ENCODE peak calls at places on chromosomes 7 and 10, in seven cellular contexts. One of them, this sample, is unnamed.

GRCh38 chr7:106916689-106917088 is 51.6 kb downstream of the PIK3CG start:
- DNase-seq in thoracic aorta: no peak
- DNase-seq in fibroblast of lung: peak; percentile 29
- DNase-seq in naive thymus-derived CD4-positive, alpha-beta T cell: no peak
- DNase-seq in transverse colon: no peak
- DNase-seq in ovary: no peak
- DNase-seq in mesendoderm: no peak
- DNase-seq in this sample: no peak

GRCh38 chr7:88337556-88337955 is 30.9 kb upstream of the STEAP4 start:
- DNase-seq in thoracic aorta: no peak
- DNase-seq in fibroblast of lung: peak; percentile 71
- DNase-seq in naive thymus-derived CD4-positive, alpha-beta T cell: no peak
- DNase-seq in transverse colon: no peak
- DNase-seq in ovary: no peak
- DNase-seq in mesendoderm: no peak
- DNase-seq in this sample: no peak

GRCh38 chr10:86348321-86349210 is 18.0 kb downstream of the GRID1 start:
- DNase-seq in thoracic aorta: no peak
- DNase-seq in fibroblast of lung: no peak
- DNase-seq in naive thymus-derived CD4-positive, alpha-beta T cell: no peak
- DNase-seq in transverse colon: no peak
- DNase-seq in ovary: no peak
- DNase-seq in mesendoderm: no peak
- DNase-seq in this sample: no peak

GRCh38 chr10:71751515-71752224 is 21.6 kb downstream of the VSIR start:
- DNase-seq in thoracic aorta: no peak
- DNase-seq in fibroblast of lung: no peak
- DNase-seq in naive thymus-derived CD4-positive, alpha-beta T cell: no peak
- DNase-seq in transverse colon: no peak
- DNase-seq in ovary: no peak
- DNase-seq in mesendoderm: no peak
- DNase-seq in this sample: no peak

GRCh38 chr7:111424768-111425167 is 137.5 kb downstream of the IMMP2L start:
- DNase-seq in thoracic aorta: no peak
- DNase-seq in fibroblast of lung: peak; percentile 70
- DNase-seq in naive thymus-derived CD4-positive, alpha-beta T cell: no peak
- DNase-seq in transverse colon: no peak
- DNase-seq in ovary: no peak
- DNase-seq in mesendoderm: peak; percentile 39
- DNase-seq in this sample: no peak

GRCh38 chr7:20327047-20327446 is 3.7 kb upstream of the ITGB8 start:
- DNase-seq in thoracic aorta: no peak
- DNase-seq in fibroblast of lung: peak; percentile 90
- DNase-seq in naive thymus-derived CD4-positive, alpha-beta T cell: no peak
- DNase-seq in transverse colon: no peak
- DNase-seq in ovary: no peak
- DNase-seq in mesendoderm: no peak
- DNase-seq in this sample: no peak

GRCh38 chr7:6460303-6460702 is 12.5 kb upstream of the DAGLB start:
- DNase-seq in thoracic aorta: no peak
- DNase-seq in fibroblast of lung: no peak
- DNase-seq in naive thymus-derived CD4-positive, alpha-beta T cell: no peak
- DNase-seq in transverse colon: no peak
- DNase-seq in ovary: no peak
- DNase-seq in mesendoderm: no peak
- DNase-seq in this sample: peak; percentile 82

GRCh38 chr10:64101611-64102263 is 580.5 kb downstream of the REEP3 start:
- DNase-seq in thoracic aorta: no peak
- DNase-seq in fibroblast of lung: no peak
- DNase-seq in naive thymus-derived CD4-positive, alpha-beta T cell: no peak
- DNase-seq in transverse colon: no peak
- DNase-seq in ovary: no peak
- DNase-seq in mesendoderm: no peak
- DNase-seq in this sample: no peak

GRCh38 chr7:158699341-158699740 is 5.3 kb downstream of the NCAPG2 start:
- DNase-seq in thoracic aorta: no peak
- DNase-seq in fibroblast of lung: no peak
- DNase-seq in naive thymus-derived CD4-positive, alpha-beta T cell: no peak
- DNase-seq in transverse colon: no peak
- DNase-seq in ovary: no peak
- DNase-seq in mesendoderm: no peak
- DNase-seq in this sample: no peak

GRCh38 chr10:30823651-30824050 is 194.1 kb upstream of the LYZL2 start:
- DNase-seq in thoracic aorta: no peak
- DNase-seq in fibroblast of lung: no peak
- DNase-seq in naive thymus-derived CD4-positive, alpha-beta T cell: no peak
- DNase-seq in transverse colon: no peak
- DNase-seq in ovary: no peak
- DNase-seq in mesendoderm: no peak
- DNase-seq in this sample: no peak

GRCh38 chr10:67492317-67493019 is 203.5 kb downstream of the CTNNA3 start:
- DNase-seq in thoracic aorta: no peak
- DNase-seq in fibroblast of lung: peak; percentile 2
- DNase-seq in naive thymus-derived CD4-positive, alpha-beta T cell: no peak
- DNase-seq in transverse colon: no peak
- DNase-seq in ovary: no peak
- DNase-seq in mesendoderm: no peak
- DNase-seq in this sample: no peak

GRCh38 chr10:102401735-102402511 is 6.4 kb downstream of the NFKB2 start:
- DNase-seq in thoracic aorta: no peak
- DNase-seq in fibroblast of lung: peak; percentile 62
- DNase-seq in naive thymus-derived CD4-positive, alpha-beta T cell: no peak
- DNase-seq in transverse colon: no peak
- DNase-seq in ovary: no peak
- DNase-seq in mesendoderm: peak; percentile 92
- DNase-seq in this sample: no peak
- H3K27ac ChIP-seq in thoracic aorta: no peak overlapping the region
- H3K27ac ChIP-seq in fibroblast of lung: no peak overlapping the region
- H3K27ac ChIP-seq in naive thymus-derived CD4-positive, alpha-beta T cell: peak overlapping the region; percentile 4
- H3K27ac ChIP-seq in transverse colon: peak overlapping the region; percentile 33
- H3K27ac ChIP-seq in ovary: no peak overlapping the region
- H3K27ac ChIP-seq in mesendoderm: no peak overlapping the region
- H3K27ac ChIP-seq in this sample: no peak overlapping the region

GRCh38 chr7:30136339-30136738 is 1.6 kb downstream of the MTURN start:
- DNase-seq in thoracic aorta: no peak
- DNase-seq in fibroblast of lung: no peak
- DNase-seq in naive thymus-derived CD4-positive, alpha-beta T cell: no peak
- DNase-seq in transverse colon: no peak
- DNase-seq in ovary: no peak
- DNase-seq in mesendoderm: no peak
- DNase-seq in this sample: peak; percentile 24

GRCh38 chr7:30134523-30135270 is at the start of gene MTURN:
- DNase-seq in thoracic aorta: peak; percentile 60
- DNase-seq in fibroblast of lung: peak; percentile 83
- DNase-seq in naive thymus-derived CD4-positive, alpha-beta T cell: peak; percentile 90
- DNase-seq in transverse colon: peak; percentile 92
- DNase-seq in ovary: peak; percentile 83
- DNase-seq in mesendoderm: peak; percentile 91
- DNase-seq in this sample: peak; percentile 85

GRCh38 chr7:30135271-30135550 is 425 bp downstream of the MTURN start:
- DNase-seq in thoracic aorta: no peak
- DNase-seq in fibroblast of lung: no peak
- DNase-seq in naive thymus-derived CD4-positive, alpha-beta T cell: no peak
- DNase-seq in transverse colon: no peak
- DNase-seq in ovary: no peak
- DNase-seq in mesendoderm: no peak
- DNase-seq in this sample: no peak

GRCh38 chr7:30135551-30136271 is 925 bp downstream of the MTURN start:
- DNase-seq in thoracic aorta: peak; percentile 37
- DNase-seq in fibroblast of lung: peak; percentile 60
- DNase-seq in naive thymus-derived CD4-positive, alpha-beta T cell: peak; percentile 38
- DNase-seq in transverse colon: peak; percentile 63
- DNase-seq in ovary: peak; percentile 72
- DNase-seq in mesendoderm: no peak
- DNase-seq in this sample: peak; percentile 68

DNA sequence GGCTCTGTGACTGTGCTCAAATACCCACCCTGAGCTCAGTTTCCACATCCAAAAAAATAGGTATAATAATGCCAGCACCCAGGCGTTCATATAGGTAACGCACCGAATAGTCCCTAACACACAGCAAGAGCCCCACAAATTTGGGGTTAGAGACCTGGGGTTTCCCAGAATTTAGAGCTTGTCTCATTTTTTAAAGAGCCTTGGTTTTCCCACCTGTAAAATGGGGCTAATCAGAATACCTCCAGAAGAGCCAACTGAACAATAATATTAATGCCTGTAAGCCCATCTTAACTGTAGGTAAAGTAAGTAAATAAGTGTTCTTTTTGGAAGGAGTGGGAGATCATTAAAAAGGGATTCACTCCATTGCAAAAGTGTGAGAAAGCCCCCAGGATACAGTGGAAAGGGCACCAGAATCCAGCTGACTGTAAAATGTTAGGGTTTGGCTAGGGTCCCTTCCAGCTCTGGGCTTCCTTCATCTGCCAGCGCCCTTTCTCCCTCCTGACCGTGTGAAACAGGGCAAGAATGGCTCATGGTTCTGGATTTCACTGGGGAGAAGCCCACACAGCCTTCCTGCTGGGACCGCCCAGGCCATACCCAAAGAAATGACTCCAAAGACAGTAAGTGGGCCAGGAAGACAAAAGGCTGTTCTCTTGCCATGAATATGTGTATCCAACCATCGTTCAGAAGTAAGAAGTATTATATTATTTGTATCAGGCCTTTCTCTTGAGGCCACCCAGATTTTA is 2.1 kb downstream of the MTURN start:
- DNase-seq in thoracic aorta: no peak
- DNase-seq in fibroblast of lung: no peak
- DNase-seq in naive thymus-derived CD4-positive, alpha-beta T cell: no peak
- DNase-seq in transverse colon: no peak
- DNase-seq in ovary: no peak
- DNase-seq in mesendoderm: no peak
- DNase-seq in this sample: no peak
- H3K4me3 ChIP-seq in thoracic aorta: peak overlapping the region; percentile 90
- H3K4me3 ChIP-seq in fibroblast of lung: peak overlapping the region; percentile 81
- H3K4me3 ChIP-seq in naive thymus-derived CD4-positive, alpha-beta T cell: no peak overlapping the region
- H3K4me3 ChIP-seq in transverse colon: no peak overlapping the region
- H3K4me3 ChIP-seq in ovary: peak overlapping the region; percentile 78
- H3K4me3 ChIP-seq in mesendoderm: no peak overlapping the region
- H3K4me3 ChIP-seq in this sample: no peak overlapping the region

DNA sequence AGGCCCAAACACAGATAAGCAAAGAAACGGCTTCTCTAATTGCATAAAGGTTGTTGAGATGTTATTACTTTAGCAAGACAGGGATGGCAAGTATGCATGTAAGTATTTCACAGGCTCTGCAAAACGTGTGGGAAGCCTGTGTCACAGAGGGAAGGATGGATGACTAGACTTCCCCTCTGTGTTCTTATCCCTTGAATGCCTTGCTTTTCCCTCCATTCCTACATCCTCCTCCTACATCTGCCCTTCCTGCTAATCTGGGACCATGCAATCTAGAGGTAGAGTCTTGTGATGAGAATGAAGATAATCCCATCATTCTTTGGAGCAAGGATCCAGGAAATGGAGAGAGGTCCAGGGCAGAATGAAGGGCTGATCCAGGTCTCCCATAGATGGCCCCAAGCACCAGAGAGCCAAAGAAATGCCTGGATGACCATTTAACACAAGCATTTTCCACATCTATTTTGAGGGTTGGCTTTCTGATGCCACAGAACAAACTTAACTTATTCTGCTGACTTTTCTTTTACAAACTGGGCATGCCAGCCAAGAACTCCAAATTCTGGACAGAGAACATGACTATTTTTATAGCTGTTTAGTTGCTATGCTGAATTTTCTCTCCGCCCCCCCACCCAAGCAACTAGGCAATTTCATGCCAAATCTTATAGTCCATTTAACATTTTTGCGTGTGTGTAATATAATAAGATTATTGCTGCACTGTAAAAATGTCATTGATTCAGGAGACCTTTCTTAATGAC is 48.1 kb downstream of the NRP1 start:
- DNase-seq in thoracic aorta: peak; percentile 31
- DNase-seq in fibroblast of lung: no peak
- DNase-seq in naive thymus-derived CD4-positive, alpha-beta T cell: no peak
- DNase-seq in transverse colon: no peak
- DNase-seq in ovary: no peak
- DNase-seq in mesendoderm: no peak
- DNase-seq in this sample: no peak
- H3K27ac ChIP-seq in thoracic aorta: peak overlapping the region; percentile 52
- H3K27ac ChIP-seq in fibroblast of lung: no peak overlapping the region
- H3K27ac ChIP-seq in naive thymus-derived CD4-positive, alpha-beta T cell: no peak overlapping the region
- H3K27ac ChIP-seq in transverse colon: no peak overlapping the region
- H3K27ac ChIP-seq in ovary: no peak overlapping the region
- H3K27ac ChIP-seq in mesendoderm: no peak overlapping the region
- H3K27ac ChIP-seq in this sample: no peak overlapping the region

GRCh38 chr7:74312418-74313021 is 23.3 kb downstream of the CLIP2 start:
- DNase-seq in thoracic aorta: no peak
- DNase-seq in fibroblast of lung: no peak
- DNase-seq in naive thymus-derived CD4-positive, alpha-beta T cell: no peak
- DNase-seq in transverse colon: no peak
- DNase-seq in ovary: no peak
- DNase-seq in mesendoderm: no peak
- DNase-seq in this sample: no peak
- H3K4me3 ChIP-seq in thoracic aorta: no peak overlapping the region
- H3K4me3 ChIP-seq in fibroblast of lung: no peak overlapping the region
- H3K4me3 ChIP-seq in naive thymus-derived CD4-positive, alpha-beta T cell: no peak overlapping the region
- H3K4me3 ChIP-seq in transverse colon: no peak overlapping the region
- H3K4me3 ChIP-seq in ovary: no peak overlapping the region
- H3K4me3 ChIP-seq in mesendoderm: no peak overlapping the region
- H3K4me3 ChIP-seq in this sample: no peak overlapping the region

GRCh38 chr10:117374506-117375359 is 507 bp downstream of the PDZD8 start:
- DNase-seq in thoracic aorta: no peak
- DNase-seq in fibroblast of lung: peak; percentile 56
- DNase-seq in naive thymus-derived CD4-positive, alpha-beta T cell: peak; percentile 13
- DNase-seq in transverse colon: peak; percentile 39
- DNase-seq in ovary: peak; percentile 48
- DNase-seq in mesendoderm: peak; percentile 59
- DNase-seq in this sample: peak; percentile 52

GRCh38 chr10:117373848-117374505 is 1.3 kb downstream of the PDZD8 start:
- DNase-seq in thoracic aorta: no peak
- DNase-seq in fibroblast of lung: peak; percentile 49
- DNase-seq in naive thymus-derived CD4-positive, alpha-beta T cell: peak; percentile 11
- DNase-seq in transverse colon: peak; percentile 59
- DNase-seq in ovary: peak; percentile 19
- DNase-seq in mesendoderm: peak; percentile 42
- DNase-seq in this sample: peak; percentile 64

GRCh38 chr10:117370205-117370604 is 5.0 kb downstream of the PDZD8 start:
- DNase-seq in thoracic aorta: no peak
- DNase-seq in fibroblast of lung: peak; percentile 84
- DNase-seq in naive thymus-derived CD4-positive, alpha-beta T cell: no peak
- DNase-seq in transverse colon: no peak
- DNase-seq in ovary: no peak
- DNase-seq in mesendoderm: no peak
- DNase-seq in this sample: no peak

DNA sequence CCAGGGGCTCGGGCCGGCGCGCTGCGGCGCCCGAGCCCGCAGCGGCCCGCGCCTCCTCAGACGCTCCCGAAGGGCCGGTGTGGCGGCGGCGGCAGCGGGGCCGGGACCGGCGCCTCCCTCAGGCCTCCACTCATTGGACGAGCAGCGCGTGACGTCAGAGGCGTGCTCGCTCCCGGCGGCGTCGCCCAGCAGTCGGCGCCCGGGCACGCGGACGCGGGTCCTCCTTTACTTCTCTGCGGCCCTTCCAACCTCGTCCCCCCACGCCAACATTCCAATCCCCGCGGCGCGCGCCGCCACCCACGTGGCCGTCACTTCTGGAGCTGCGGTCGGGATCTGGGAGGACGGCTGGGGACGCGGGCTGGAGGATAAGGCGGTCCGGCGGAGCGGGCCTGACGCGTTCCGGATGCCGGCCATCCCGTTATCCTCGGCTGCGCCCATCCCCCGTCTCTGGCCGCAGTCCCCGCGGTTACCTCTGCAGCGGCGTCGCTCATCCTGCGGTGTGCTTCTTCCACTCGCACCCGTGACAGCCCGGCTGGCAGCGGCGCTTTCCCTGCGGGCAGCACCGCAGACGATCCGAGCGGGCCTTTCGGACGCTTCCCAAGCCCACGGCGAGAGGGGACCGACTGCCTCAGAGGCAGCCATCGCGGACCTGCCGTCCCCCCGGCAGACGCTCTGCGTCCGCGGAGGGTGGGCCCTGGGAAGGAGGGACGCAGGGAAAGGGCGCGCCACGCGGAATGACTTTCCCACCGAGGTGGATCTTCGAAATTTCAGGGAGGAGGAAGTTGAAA is at the start of gene PDZD8:
- DNase-seq in thoracic aorta: peak; percentile 80
- DNase-seq in fibroblast of lung: peak; percentile 94
- DNase-seq in naive thymus-derived CD4-positive, alpha-beta T cell: peak; percentile 89
- DNase-seq in transverse colon: peak; percentile 95
- DNase-seq in ovary: peak; percentile 94
- DNase-seq in mesendoderm: peak; percentile 95
- DNase-seq in this sample: peak; percentile 93
- H3K27ac ChIP-seq in thoracic aorta: peak within 1 kb of the TSS; percentile 93
- H3K27ac ChIP-seq in fibroblast of lung: peak within 1 kb of the TSS; percentile 86
- H3K27ac ChIP-seq in naive thymus-derived CD4-positive, alpha-beta T cell: peak within 1 kb of the TSS; percentile 78
- H3K27ac ChIP-seq in transverse colon: peak within 1 kb of the TSS; percentile 98
- H3K27ac ChIP-seq in ovary: peak within 1 kb of the TSS; percentile 93
- H3K27ac ChIP-seq in mesendoderm: peak within 1 kb of the TSS; percentile 55
- H3K27ac ChIP-seq in this sample: peak within 1 kb of the TSS; percentile 95